ENCODE peak calls at places on chromosomes 4 and X, in ten cellular contexts. One of them, this sample, is unnamed.

GRCh38 chr4:105698607-105699006 is 9.9 kb downstream of the INTS12 start:
- DNase-seq in amygdala: no peak
- DNase-seq in T-helper 9 cell: no peak
- DNase-seq in BJ: no peak
- DNase-seq in cardiac septum: no peak
- DNase-seq in stimulated activated CD4-positive, alpha-beta T cell treated with anti-CD3 and anti-CD28 coated beads, Interleukin-2, amount 100 ng/mL, for 24 hours: no peak
- DNase-seq in posterior cingulate gyrus: no peak
- DNase-seq in lower lobe of right lung: no peak
- DNase-seq in COLO829: no peak
- DNase-seq in left ventricle myocardium inferior: no peak
- DNase-seq in this sample: no peak

GRCh38 chrX:130754353-130754752 is 148.7 kb downstream of the ENOX2 start:
- DNase-seq in amygdala: no peak
- DNase-seq in T-helper 9 cell: no peak
- DNase-seq in BJ: no peak
- DNase-seq in cardiac septum: no peak
- DNase-seq in stimulated activated CD4-positive, alpha-beta T cell treated with anti-CD3 and anti-CD28 coated beads, Interleukin-2, amount 100 ng/mL, for 24 hours: no peak
- DNase-seq in posterior cingulate gyrus: no peak
- DNase-seq in lower lobe of right lung: no peak
- DNase-seq in COLO829: no peak
- DNase-seq in left ventricle myocardium inferior: no peak
- DNase-seq in this sample: no peak

GRCh38 chrX:119880552-119881437 is 9.2 kb downstream of the NDUFA1 start:
- DNase-seq in amygdala: no peak
- DNase-seq in T-helper 9 cell: no peak
- DNase-seq in BJ: no peak
- DNase-seq in cardiac septum: peak
- DNase-seq in stimulated activated CD4-positive, alpha-beta T cell treated with anti-CD3 and anti-CD28 coated beads, Interleukin-2, amount 100 ng/mL, for 24 hours: peak
- DNase-seq in posterior cingulate gyrus: no peak
- DNase-seq in lower lobe of right lung: no peak
- DNase-seq in COLO829: peak
- DNase-seq in left ventricle myocardium inferior: no peak
- DNase-seq in this sample: no peak

GRCh38 chr4:142781114-142781513 is 65.0 kb downstream of the INPP4B start:
- DNase-seq in amygdala: no peak
- DNase-seq in T-helper 9 cell: no peak
- DNase-seq in BJ: no peak
- DNase-seq in cardiac septum: no peak
- DNase-seq in stimulated activated CD4-positive, alpha-beta T cell treated with anti-CD3 and anti-CD28 coated beads, Interleukin-2, amount 100 ng/mL, for 24 hours: no peak
- DNase-seq in posterior cingulate gyrus: no peak
- DNase-seq in lower lobe of right lung: no peak
- DNase-seq in COLO829: no peak
- DNase-seq in left ventricle myocardium inferior: no peak
- DNase-seq in this sample: no peak

GRCh38 chrX:115901241-115901640 is 269.3 kb upstream of the AGTR2 start:
- DNase-seq in amygdala: no peak
- DNase-seq in T-helper 9 cell: no peak
- DNase-seq in BJ: no peak
- DNase-seq in cardiac septum: no peak
- DNase-seq in stimulated activated CD4-positive, alpha-beta T cell treated with anti-CD3 and anti-CD28 coated beads, Interleukin-2, amount 100 ng/mL, for 24 hours: no peak
- DNase-seq in posterior cingulate gyrus: no peak
- DNase-seq in lower lobe of right lung: no peak
- DNase-seq in COLO829: no peak
- DNase-seq in left ventricle myocardium inferior: no peak
- DNase-seq in this sample: no peak

GRCh38 chrX:39513836-39514235 is 583.9 kb downstream of the BCOR start:
- DNase-seq in amygdala: no peak
- DNase-seq in T-helper 9 cell: no peak
- DNase-seq in BJ: no peak
- DNase-seq in cardiac septum: no peak
- DNase-seq in stimulated activated CD4-positive, alpha-beta T cell treated with anti-CD3 and anti-CD28 coated beads, Interleukin-2, amount 100 ng/mL, for 24 hours: no peak
- DNase-seq in posterior cingulate gyrus: no peak
- DNase-seq in lower lobe of right lung: no peak
- DNase-seq in COLO829: no peak
- DNase-seq in left ventricle myocardium inferior: no peak
- DNase-seq in this sample: no peak

GRCh38 chrX:46589977-46590723 is 16.6 kb downstream of the CHST7 start:
- DNase-seq in amygdala: no peak
- DNase-seq in T-helper 9 cell: no peak
- DNase-seq in BJ: peak
- DNase-seq in cardiac septum: no peak
- DNase-seq in stimulated activated CD4-positive, alpha-beta T cell treated with anti-CD3 and anti-CD28 coated beads, Interleukin-2, amount 100 ng/mL, for 24 hours: no peak
- DNase-seq in posterior cingulate gyrus: no peak
- DNase-seq in lower lobe of right lung: no peak
- DNase-seq in COLO829: no peak
- DNase-seq in left ventricle myocardium inferior: no peak
- DNase-seq in this sample: no peak

GRCh38 chrX:21952624-21953023 is 12.1 kb downstream of the SMS start:
- DNase-seq in amygdala: no peak
- DNase-seq in T-helper 9 cell: no peak
- DNase-seq in BJ: no peak
- DNase-seq in cardiac septum: no peak
- DNase-seq in stimulated activated CD4-positive, alpha-beta T cell treated with anti-CD3 and anti-CD28 coated beads, Interleukin-2, amount 100 ng/mL, for 24 hours: no peak
- DNase-seq in posterior cingulate gyrus: no peak
- DNase-seq in lower lobe of right lung: no peak
- DNase-seq in COLO829: no peak
- DNase-seq in left ventricle myocardium inferior: no peak
- DNase-seq in this sample: no peak

GRCh38 chrX:149314031-149314430 is 191.1 kb downstream of the IDS start:
- DNase-seq in amygdala: no peak
- DNase-seq in T-helper 9 cell: no peak
- DNase-seq in BJ: peak
- DNase-seq in cardiac septum: no peak
- DNase-seq in stimulated activated CD4-positive, alpha-beta T cell treated with anti-CD3 and anti-CD28 coated beads, Interleukin-2, amount 100 ng/mL, for 24 hours: no peak
- DNase-seq in posterior cingulate gyrus: no peak
- DNase-seq in lower lobe of right lung: no peak
- DNase-seq in COLO829: no peak
- DNase-seq in left ventricle myocardium inferior: no peak
- DNase-seq in this sample: no peak

GRCh38 chr4:94757192-94758140 is at the start of gene BMPR1B:
- DNase-seq in amygdala: peak
- DNase-seq in T-helper 9 cell: no peak
- DNase-seq in BJ: no peak
- DNase-seq in cardiac septum: no peak
- DNase-seq in stimulated activated CD4-positive, alpha-beta T cell treated with anti-CD3 and anti-CD28 coated beads, Interleukin-2, amount 100 ng/mL, for 24 hours: peak
- DNase-seq in posterior cingulate gyrus: no peak
- DNase-seq in lower lobe of right lung: no peak
- DNase-seq in COLO829: peak
- DNase-seq in left ventricle myocardium inferior: no peak
- DNase-seq in this sample: no peak

GRCh38 chrX:12977761-12978204 is 2.9 kb downstream of the TMSB4X start:
- DNase-seq in amygdala: no peak
- DNase-seq in T-helper 9 cell: no peak
- DNase-seq in BJ: no peak
- DNase-seq in cardiac septum: no peak
- DNase-seq in stimulated activated CD4-positive, alpha-beta T cell treated with anti-CD3 and anti-CD28 coated beads, Interleukin-2, amount 100 ng/mL, for 24 hours: no peak
- DNase-seq in posterior cingulate gyrus: no peak
- DNase-seq in lower lobe of right lung: no peak
- DNase-seq in COLO829: no peak
- DNase-seq in left ventricle myocardium inferior: no peak
- DNase-seq in this sample: no peak

GRCh38 chrX:153909024-153909979 is 4.8 kb downstream of the AVPR2 start:
- DNase-seq in amygdala: no peak
- DNase-seq in T-helper 9 cell: no peak
- DNase-seq in BJ: no peak
- DNase-seq in cardiac septum: no peak
- DNase-seq in stimulated activated CD4-positive, alpha-beta T cell treated with anti-CD3 and anti-CD28 coated beads, Interleukin-2, amount 100 ng/mL, for 24 hours: no peak
- DNase-seq in posterior cingulate gyrus: peak
- DNase-seq in lower lobe of right lung: no peak
- DNase-seq in COLO829: no peak
- DNase-seq in left ventricle myocardium inferior: peak
- DNase-seq in this sample: no peak

GRCh38 chr4:105994061-105994460 is 98.8 kb downstream of the NPNT start:
- DNase-seq in amygdala: no peak
- DNase-seq in T-helper 9 cell: no peak
- DNase-seq in BJ: no peak
- DNase-seq in cardiac septum: no peak
- DNase-seq in stimulated activated CD4-positive, alpha-beta T cell treated with anti-CD3 and anti-CD28 coated beads, Interleukin-2, amount 100 ng/mL, for 24 hours: no peak
- DNase-seq in posterior cingulate gyrus: no peak
- DNase-seq in lower lobe of right lung: no peak
- DNase-seq in COLO829: no peak
- DNase-seq in left ventricle myocardium inferior: no peak
- DNase-seq in this sample: no peak

GRCh38 chrX:116499780-116500179 is 37.0 kb upstream of the CT83 start:
- DNase-seq in amygdala: no peak
- DNase-seq in T-helper 9 cell: no peak
- DNase-seq in BJ: no peak
- DNase-seq in cardiac septum: no peak
- DNase-seq in stimulated activated CD4-positive, alpha-beta T cell treated with anti-CD3 and anti-CD28 coated beads, Interleukin-2, amount 100 ng/mL, for 24 hours: no peak
- DNase-seq in posterior cingulate gyrus: no peak
- DNase-seq in lower lobe of right lung: no peak
- DNase-seq in COLO829: no peak
- DNase-seq in left ventricle myocardium inferior: no peak
- DNase-seq in this sample: no peak

GRCh38 chr4:35364321-35364870 is 879.9 kb downstream of the ARAP2 start:
- DNase-seq in amygdala: no peak
- DNase-seq in T-helper 9 cell: no peak
- DNase-seq in BJ: no peak
- DNase-seq in cardiac septum: no peak
- DNase-seq in stimulated activated CD4-positive, alpha-beta T cell treated with anti-CD3 and anti-CD28 coated beads, Interleukin-2, amount 100 ng/mL, for 24 hours: no peak
- DNase-seq in posterior cingulate gyrus: no peak
- DNase-seq in lower lobe of right lung: no peak
- DNase-seq in COLO829: no peak
- DNase-seq in left ventricle myocardium inferior: no peak
- DNase-seq in this sample: no peak

GRCh38 chr4:76898949-76899640 is 1.2 kb upstream of the SOWAHB start:
- DNase-seq in amygdala: no peak
- DNase-seq in T-helper 9 cell: no peak
- DNase-seq in BJ: no peak
- DNase-seq in cardiac septum: no peak
- DNase-seq in stimulated activated CD4-positive, alpha-beta T cell treated with anti-CD3 and anti-CD28 coated beads, Interleukin-2, amount 100 ng/mL, for 24 hours: no peak
- DNase-seq in posterior cingulate gyrus: no peak
- DNase-seq in lower lobe of right lung: no peak
- DNase-seq in COLO829: no peak
- DNase-seq in left ventricle myocardium inferior: no peak
- DNase-seq in this sample: no peak

GRCh38 chr4:37317104-37317643 is 72.6 kb downstream of the NWD2 start:
- DNase-seq in amygdala: no peak
- DNase-seq in T-helper 9 cell: no peak
- DNase-seq in BJ: no peak
- DNase-seq in cardiac septum: no peak
- DNase-seq in stimulated activated CD4-positive, alpha-beta T cell treated with anti-CD3 and anti-CD28 coated beads, Interleukin-2, amount 100 ng/mL, for 24 hours: no peak
- DNase-seq in posterior cingulate gyrus: no peak
- DNase-seq in lower lobe of right lung: no peak
- DNase-seq in COLO829: no peak
- DNase-seq in left ventricle myocardium inferior: no peak
- DNase-seq in this sample: no peak

GRCh38 chr4:47469951-47470350 is 6.4 kb upstream of the COMMD8 start:
- DNase-seq in amygdala: no peak
- DNase-seq in T-helper 9 cell: no peak
- DNase-seq in BJ: no peak
- DNase-seq in cardiac septum: no peak
- DNase-seq in stimulated activated CD4-positive, alpha-beta T cell treated with anti-CD3 and anti-CD28 coated beads, Interleukin-2, amount 100 ng/mL, for 24 hours: no peak
- DNase-seq in posterior cingulate gyrus: no peak
- DNase-seq in lower lobe of right lung: no peak
- DNase-seq in COLO829: peak
- DNase-seq in left ventricle myocardium inferior: no peak
- DNase-seq in this sample: no peak

GRCh38 chrX:105191878-105192277 is 28.6 kb downstream of the TEX13A start:
- DNase-seq in amygdala: no peak
- DNase-seq in T-helper 9 cell: no peak
- DNase-seq in BJ: no peak
- DNase-seq in cardiac septum: no peak
- DNase-seq in stimulated activated CD4-positive, alpha-beta T cell treated with anti-CD3 and anti-CD28 coated beads, Interleukin-2, amount 100 ng/mL, for 24 hours: no peak
- DNase-seq in posterior cingulate gyrus: no peak
- DNase-seq in lower lobe of right lung: no peak
- DNase-seq in COLO829: peak
- DNase-seq in left ventricle myocardium inferior: no peak
- DNase-seq in this sample: no peak

GRCh38 chr4:104915864-104916263 is 230.8 kb upstream of the TET2 start:
- DNase-seq in amygdala: no peak
- DNase-seq in T-helper 9 cell: no peak
- DNase-seq in BJ: no peak
- DNase-seq in cardiac septum: no peak
- DNase-seq in stimulated activated CD4-positive, alpha-beta T cell treated with anti-CD3 and anti-CD28 coated beads, Interleukin-2, amount 100 ng/mL, for 24 hours: no peak
- DNase-seq in posterior cingulate gyrus: no peak
- DNase-seq in lower lobe of right lung: no peak
- DNase-seq in COLO829: no peak
- DNase-seq in left ventricle myocardium inferior: no peak
- DNase-seq in this sample: no peak

GRCh38 chr4:152780267-152780811 is 585 bp downstream of the ARFIP1 start:
- DNase-seq in amygdala: peak
- DNase-seq in T-helper 9 cell: no peak
- DNase-seq in BJ: peak
- DNase-seq in cardiac septum: no peak
- DNase-seq in stimulated activated CD4-positive, alpha-beta T cell treated with anti-CD3 and anti-CD28 coated beads, Interleukin-2, amount 100 ng/mL, for 24 hours: no peak
- DNase-seq in posterior cingulate gyrus: no peak
- DNase-seq in lower lobe of right lung: no peak
- DNase-seq in COLO829: no peak
- DNase-seq in left ventricle myocardium inferior: peak
- DNase-seq in this sample: no peak

GRCh38 chrX:24479924-24480722 is 15.0 kb downstream of the PDK3 start:
- DNase-seq in amygdala: no peak
- DNase-seq in T-helper 9 cell: peak
- DNase-seq in BJ: no peak
- DNase-seq in cardiac septum: no peak
- DNase-seq in stimulated activated CD4-positive, alpha-beta T cell treated with anti-CD3 and anti-CD28 coated beads, Interleukin-2, amount 100 ng/mL, for 24 hours: peak
- DNase-seq in posterior cingulate gyrus: no peak
- DNase-seq in lower lobe of right lung: peak
- DNase-seq in COLO829: no peak
- DNase-seq in left ventricle myocardium inferior: no peak
- DNase-seq in this sample: peak

GRCh38 chr4:3314706-3315260 is 22.0 kb downstream of the RGS12 start:
- DNase-seq in amygdala: no peak
- DNase-seq in T-helper 9 cell: no peak
- DNase-seq in BJ: no peak
- DNase-seq in cardiac septum: peak
- DNase-seq in stimulated activated CD4-positive, alpha-beta T cell treated with anti-CD3 and anti-CD28 coated beads, Interleukin-2, amount 100 ng/mL, for 24 hours: no peak
- DNase-seq in posterior cingulate gyrus: no peak
- DNase-seq in lower lobe of right lung: no peak
- DNase-seq in COLO829: no peak
- DNase-seq in left ventricle myocardium inferior: no peak
- DNase-seq in this sample: no peak

GRCh38 chr4:20684852-20685763 is 15.2 kb upstream of the PACRGL start:
- DNase-seq in amygdala: no peak
- DNase-seq in T-helper 9 cell: no peak
- DNase-seq in BJ: no peak
- DNase-seq in cardiac septum: no peak
- DNase-seq in stimulated activated CD4-positive, alpha-beta T cell treated with anti-CD3 and anti-CD28 coated beads, Interleukin-2, amount 100 ng/mL, for 24 hours: no peak
- DNase-seq in posterior cingulate gyrus: no peak
- DNase-seq in lower lobe of right lung: no peak
- DNase-seq in COLO829: peak
- DNase-seq in left ventricle myocardium inferior: no peak
- DNase-seq in this sample: no peak

GRCh38 chr4:133865606-133866327 is 335.8 kb downstream of the PABPC4L start:
- DNase-seq in amygdala: no peak
- DNase-seq in T-helper 9 cell: no peak
- DNase-seq in BJ: peak
- DNase-seq in cardiac septum: no peak
- DNase-seq in stimulated activated CD4-positive, alpha-beta T cell treated with anti-CD3 and anti-CD28 coated beads, Interleukin-2, amount 100 ng/mL, for 24 hours: no peak
- DNase-seq in posterior cingulate gyrus: no peak
- DNase-seq in lower lobe of right lung: no peak
- DNase-seq in COLO829: peak
- DNase-seq in left ventricle myocardium inferior: no peak
- DNase-seq in this sample: no peak

GRCh38 chr4:6608758-6609414 is 31.6 kb upstream of the MRFAP1 start:
- DNase-seq in amygdala: no peak
- DNase-seq in T-helper 9 cell: no peak
- DNase-seq in BJ: no peak
- DNase-seq in cardiac septum: no peak
- DNase-seq in stimulated activated CD4-positive, alpha-beta T cell treated with anti-CD3 and anti-CD28 coated beads, Interleukin-2, amount 100 ng/mL, for 24 hours: no peak
- DNase-seq in posterior cingulate gyrus: peak
- DNase-seq in lower lobe of right lung: no peak
- DNase-seq in COLO829: no peak
- DNase-seq in left ventricle myocardium inferior: peak
- DNase-seq in this sample: no peak

GRCh38 chr4:140720387-140721087 is 35.6 kb downstream of the TBC1D9 start:
- DNase-seq in amygdala: no peak
- DNase-seq in T-helper 9 cell: no peak
- DNase-seq in BJ: no peak
- DNase-seq in cardiac septum: no peak
- DNase-seq in stimulated activated CD4-positive, alpha-beta T cell treated with anti-CD3 and anti-CD28 coated beads, Interleukin-2, amount 100 ng/mL, for 24 hours: no peak
- DNase-seq in posterior cingulate gyrus: no peak
- DNase-seq in lower lobe of right lung: no peak
- DNase-seq in COLO829: no peak
- DNase-seq in left ventricle myocardium inferior: no peak
- DNase-seq in this sample: no peak

GRCh38 chrX:7170903-7171302 is 22.9 kb upstream of the PUDP start:
- DNase-seq in amygdala: no peak
- DNase-seq in T-helper 9 cell: peak
- DNase-seq in BJ: no peak
- DNase-seq in cardiac septum: no peak
- DNase-seq in stimulated activated CD4-positive, alpha-beta T cell treated with anti-CD3 and anti-CD28 coated beads, Interleukin-2, amount 100 ng/mL, for 24 hours: peak
- DNase-seq in posterior cingulate gyrus: no peak
- DNase-seq in lower lobe of right lung: no peak
- DNase-seq in COLO829: peak
- DNase-seq in left ventricle myocardium inferior: no peak
- DNase-seq in this sample: peak